ENCODE peak calls at places on chromosomes 16 and 17, in eight cellular contexts. One of them, this sample, is unnamed.

GRCh38 chr16:89764711-89765201 is 43.4 kb downstream of the ZNF276 start:
- DNase-seq in heart left ventricle: peak
- DNase-seq in breast epithelium: peak
- DNase-seq in endothelial cell of umbilical vein: no peak
- DNase-seq in prostate gland: no peak
- DNase-seq in sigmoid colon: no peak
- DNase-seq in esophagus squamous epithelium: peak
- DNase-seq in stomach: peak
- DNase-seq in this sample: peak

GRCh38 chr16:81447383-81448101 is 2.9 kb downstream of the CMIP start:
- DNase-seq in heart left ventricle: no peak
- DNase-seq in breast epithelium: peak
- DNase-seq in endothelial cell of umbilical vein: peak
- DNase-seq in prostate gland: peak
- DNase-seq in sigmoid colon: no peak
- DNase-seq in esophagus squamous epithelium: no peak
- DNase-seq in stomach: peak
- DNase-seq in this sample: peak

GRCh38 chr16:11514283-11514682 is 72.4 kb downstream of the LITAF start:
- DNase-seq in heart left ventricle: no peak
- DNase-seq in breast epithelium: no peak
- DNase-seq in endothelial cell of umbilical vein: no peak
- DNase-seq in prostate gland: no peak
- DNase-seq in sigmoid colon: no peak
- DNase-seq in esophagus squamous epithelium: no peak
- DNase-seq in stomach: no peak
- DNase-seq in this sample: no peak

GRCh38 chr17:298791-299450 is 53.7 kb downstream of the RPH3AL start:
- DNase-seq in heart left ventricle: peak
- DNase-seq in breast epithelium: peak
- DNase-seq in endothelial cell of umbilical vein: no peak
- DNase-seq in prostate gland: no peak
- DNase-seq in sigmoid colon: peak
- DNase-seq in esophagus squamous epithelium: no peak
- DNase-seq in stomach: no peak
- DNase-seq in this sample: peak

GRCh38 chr16:87288753-87289362 is 28.3 kb downstream of the C16orf95 start:
- DNase-seq in heart left ventricle: no peak
- DNase-seq in breast epithelium: no peak
- DNase-seq in endothelial cell of umbilical vein: no peak
- DNase-seq in prostate gland: no peak
- DNase-seq in sigmoid colon: no peak
- DNase-seq in esophagus squamous epithelium: no peak
- DNase-seq in stomach: no peak
- DNase-seq in this sample: no peak

GRCh38 chr16:86015606-86016005 is 116.6 kb downstream of the IRF8 start:
- DNase-seq in heart left ventricle: no peak
- DNase-seq in breast epithelium: no peak
- DNase-seq in endothelial cell of umbilical vein: no peak
- DNase-seq in prostate gland: no peak
- DNase-seq in sigmoid colon: peak
- DNase-seq in esophagus squamous epithelium: no peak
- DNase-seq in stomach: no peak
- DNase-seq in this sample: no peak

GRCh38 chr16:85799497-85800320 is at the start of the genes COX4I1 and EMC8:
- DNase-seq in heart left ventricle: peak
- DNase-seq in breast epithelium: peak
- DNase-seq in endothelial cell of umbilical vein: peak
- DNase-seq in prostate gland: peak
- DNase-seq in sigmoid colon: peak
- DNase-seq in esophagus squamous epithelium: peak
- DNase-seq in stomach: peak
- DNase-seq in this sample: peak

GRCh38 chr16:24920568-24920967 is 74.8 kb downstream of the SLC5A11 start:
- DNase-seq in heart left ventricle: no peak
- DNase-seq in breast epithelium: no peak
- DNase-seq in endothelial cell of umbilical vein: no peak
- DNase-seq in prostate gland: no peak
- DNase-seq in sigmoid colon: no peak
- DNase-seq in esophagus squamous epithelium: no peak
- DNase-seq in stomach: no peak
- DNase-seq in this sample: no peak

GRCh38 chr17:78113804-78114785 is 14.5 kb downstream of the TMC6 start:
- DNase-seq in heart left ventricle: no peak
- DNase-seq in breast epithelium: no peak
- DNase-seq in endothelial cell of umbilical vein: no peak
- DNase-seq in prostate gland: no peak
- DNase-seq in sigmoid colon: no peak
- DNase-seq in esophagus squamous epithelium: no peak
- DNase-seq in stomach: no peak
- DNase-seq in this sample: no peak

GRCh38 chr17:35799942-35800341 is 4.5 kb upstream of the MMP28 start:
- DNase-seq in heart left ventricle: peak
- DNase-seq in breast epithelium: peak
- DNase-seq in endothelial cell of umbilical vein: peak
- DNase-seq in prostate gland: peak
- DNase-seq in sigmoid colon: peak
- DNase-seq in esophagus squamous epithelium: no peak
- DNase-seq in stomach: peak
- DNase-seq in this sample: peak

GRCh38 chr17:7836596-7837374 is 2.8 kb downstream of the KDM6B start:
- DNase-seq in heart left ventricle: peak
- DNase-seq in breast epithelium: peak
- DNase-seq in endothelial cell of umbilical vein: peak
- DNase-seq in prostate gland: peak
- DNase-seq in sigmoid colon: peak
- DNase-seq in esophagus squamous epithelium: no peak
- DNase-seq in stomach: peak
- DNase-seq in this sample: peak

GRCh38 chr16:48408688-48409087 is 23.5 kb upstream of the SIAH1 start:
- DNase-seq in heart left ventricle: peak
- DNase-seq in breast epithelium: no peak
- DNase-seq in endothelial cell of umbilical vein: no peak
- DNase-seq in prostate gland: no peak
- DNase-seq in sigmoid colon: peak
- DNase-seq in esophagus squamous epithelium: no peak
- DNase-seq in stomach: peak
- DNase-seq in this sample: peak

GRCh38 chr16:49011807-49012345 is 269.8 kb downstream of the CBLN1 start:
- DNase-seq in heart left ventricle: no peak
- DNase-seq in breast epithelium: no peak
- DNase-seq in endothelial cell of umbilical vein: no peak
- DNase-seq in prostate gland: no peak
- DNase-seq in sigmoid colon: no peak
- DNase-seq in esophagus squamous epithelium: no peak
- DNase-seq in stomach: no peak
- DNase-seq in this sample: no peak

GRCh38 chr17:63116967-63117366 is 150.9 kb downstream of the TANC2 start:
- DNase-seq in heart left ventricle: no peak
- DNase-seq in breast epithelium: no peak
- DNase-seq in endothelial cell of umbilical vein: no peak
- DNase-seq in prostate gland: peak
- DNase-seq in sigmoid colon: no peak
- DNase-seq in esophagus squamous epithelium: no peak
- DNase-seq in stomach: no peak
- DNase-seq in this sample: peak

GRCh38 chr16:72427001-72427785 is 255.2 kb upstream of the PMFBP1 start:
- DNase-seq in heart left ventricle: no peak
- DNase-seq in breast epithelium: no peak
- DNase-seq in endothelial cell of umbilical vein: no peak
- DNase-seq in prostate gland: no peak
- DNase-seq in sigmoid colon: no peak
- DNase-seq in esophagus squamous epithelium: no peak
- DNase-seq in stomach: no peak
- DNase-seq in this sample: no peak

GRCh38 chr16:60907645-60908044 is 1128.6 kb downstream of the CDH8 start:
- DNase-seq in heart left ventricle: no peak
- DNase-seq in breast epithelium: no peak
- DNase-seq in endothelial cell of umbilical vein: no peak
- DNase-seq in prostate gland: no peak
- DNase-seq in sigmoid colon: no peak
- DNase-seq in esophagus squamous epithelium: no peak
- DNase-seq in stomach: no peak
- DNase-seq in this sample: no peak

GRCh38 chr16:56355221-56355620 is 70.1 kb downstream of the AMFR start:
- DNase-seq in heart left ventricle: peak
- DNase-seq in breast epithelium: no peak
- DNase-seq in endothelial cell of umbilical vein: no peak
- DNase-seq in prostate gland: no peak
- DNase-seq in sigmoid colon: peak
- DNase-seq in esophagus squamous epithelium: no peak
- DNase-seq in stomach: peak
- DNase-seq in this sample: peak

GRCh38 chr17:80528521-80528920 is 16.1 kb upstream of the RPTOR start:
- DNase-seq in heart left ventricle: no peak
- DNase-seq in breast epithelium: no peak
- DNase-seq in endothelial cell of umbilical vein: no peak
- DNase-seq in prostate gland: no peak
- DNase-seq in sigmoid colon: no peak
- DNase-seq in esophagus squamous epithelium: no peak
- DNase-seq in stomach: no peak
- DNase-seq in this sample: no peak

GRCh38 chr16:16175296-16175695 is 48.0 kb downstream of the ABCC6 start:
- DNase-seq in heart left ventricle: peak
- DNase-seq in breast epithelium: no peak
- DNase-seq in endothelial cell of umbilical vein: no peak
- DNase-seq in prostate gland: no peak
- DNase-seq in sigmoid colon: peak
- DNase-seq in esophagus squamous epithelium: no peak
- DNase-seq in stomach: no peak
- DNase-seq in this sample: no peak

GRCh38 chr16:16171332-16171919 is 51.9 kb downstream of the ABCC6 start:
- DNase-seq in heart left ventricle: no peak
- DNase-seq in breast epithelium: no peak
- DNase-seq in endothelial cell of umbilical vein: no peak
- DNase-seq in prostate gland: no peak
- DNase-seq in sigmoid colon: no peak
- DNase-seq in esophagus squamous epithelium: no peak
- DNase-seq in stomach: no peak
- DNase-seq in this sample: no peak

GRCh38 chr16:16169615-16170014 is 53.7 kb downstream of the ABCC6 start:
- DNase-seq in heart left ventricle: no peak
- DNase-seq in breast epithelium: no peak
- DNase-seq in endothelial cell of umbilical vein: no peak
- DNase-seq in prostate gland: no peak
- DNase-seq in sigmoid colon: no peak
- DNase-seq in esophagus squamous epithelium: no peak
- DNase-seq in stomach: no peak
- DNase-seq in this sample: no peak

GRCh38 chr16:16176328-16176727 is 47.0 kb downstream of the ABCC6 start:
- DNase-seq in heart left ventricle: no peak
- DNase-seq in breast epithelium: no peak
- DNase-seq in endothelial cell of umbilical vein: no peak
- DNase-seq in prostate gland: no peak
- DNase-seq in sigmoid colon: no peak
- DNase-seq in esophagus squamous epithelium: no peak
- DNase-seq in stomach: no peak
- DNase-seq in this sample: no peak

GRCh38 chr16:16172991-16173390 is 50.3 kb downstream of the ABCC6 start:
- DNase-seq in heart left ventricle: no peak
- DNase-seq in breast epithelium: no peak
- DNase-seq in endothelial cell of umbilical vein: no peak
- DNase-seq in prostate gland: no peak
- DNase-seq in sigmoid colon: no peak
- DNase-seq in esophagus squamous epithelium: no peak
- DNase-seq in stomach: no peak
- DNase-seq in this sample: no peak
- H3K4me3 ChIP-seq in heart left ventricle: no peak
- H3K4me3 ChIP-seq in breast epithelium: no peak
- H3K4me3 ChIP-seq in endothelial cell of umbilical vein: no peak
- H3K4me3 ChIP-seq in prostate gland: no peak
- H3K4me3 ChIP-seq in sigmoid colon: no peak
- H3K4me3 ChIP-seq in esophagus squamous epithelium: no peak
- H3K4me3 ChIP-seq in stomach: no peak
- H3K4me3 ChIP-seq in this sample: no peak

DNA sequence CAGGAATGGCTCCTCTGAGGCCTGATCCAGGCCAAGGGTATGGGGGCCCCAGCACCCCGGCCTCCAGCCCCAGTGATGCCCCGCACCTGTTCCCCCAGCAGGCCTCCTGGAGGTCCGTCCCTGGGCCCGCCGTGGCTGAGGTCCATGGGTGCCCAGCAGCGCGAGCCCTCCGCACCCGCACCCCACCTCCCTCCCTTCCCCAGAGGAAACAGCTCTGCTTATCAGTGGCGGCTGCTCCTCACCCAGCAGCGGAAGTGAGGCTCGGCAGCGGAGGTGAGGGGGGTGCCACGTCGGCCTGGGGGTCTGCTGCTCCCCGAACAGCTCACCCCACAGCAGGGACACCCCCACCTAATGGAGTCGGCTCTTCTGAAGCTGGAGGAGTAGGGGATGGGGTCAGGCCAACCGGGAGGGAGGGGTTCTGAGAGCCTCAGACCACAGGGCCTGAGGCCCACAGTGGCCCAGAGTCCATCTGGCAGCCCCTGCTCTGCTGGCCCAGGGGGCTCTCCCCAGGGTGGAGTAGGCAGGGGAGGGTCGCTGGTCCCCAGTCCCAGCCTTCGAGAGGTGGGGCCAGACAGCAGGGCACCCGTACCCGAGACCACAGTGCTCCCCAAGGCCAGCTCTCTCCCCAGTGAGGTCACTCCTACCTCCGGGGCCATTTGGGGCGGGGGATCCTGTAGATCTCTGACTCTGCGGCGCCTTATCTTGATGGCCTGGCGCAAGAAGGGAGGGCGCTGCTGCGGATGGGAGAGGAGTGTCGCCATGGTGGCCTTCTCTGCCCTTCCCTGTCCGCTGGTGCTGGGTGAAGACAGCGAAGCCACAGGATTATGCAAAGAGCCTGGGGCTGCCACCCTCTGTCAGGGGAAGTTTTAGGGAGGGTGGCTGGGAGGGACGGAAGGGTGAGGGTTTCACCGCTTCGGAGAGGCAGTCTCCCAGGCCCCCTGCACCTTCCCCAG is at the start of gene UNC13D:
- DNase-seq in heart left ventricle: no peak
- DNase-seq in breast epithelium: peak
- DNase-seq in endothelial cell of umbilical vein: peak
- DNase-seq in prostate gland: no peak
- DNase-seq in sigmoid colon: peak
- DNase-seq in esophagus squamous epithelium: no peak
- DNase-seq in stomach: peak
- DNase-seq in this sample: peak
- TF ChIP-seq POLR2A in heart left ventricle: no peak
- TF ChIP-seq POLR2A in breast epithelium: no peak
- TF ChIP-seq POLR2A in endothelial cell of umbilical vein: no peak
- TF ChIP-seq POLR2A in prostate gland: peak
- TF ChIP-seq POLR2A in sigmoid colon: no peak
- TF ChIP-seq POLR2A in esophagus squamous epithelium: no peak
- TF ChIP-seq POLR2A in stomach: no peak
- TF ChIP-seq POLR2A in this sample: no peak

GRCh38 chr17:29587591-29587990 is 1.9 kb downstream of the GIT1 start:
- DNase-seq in heart left ventricle: no peak
- DNase-seq in breast epithelium: no peak
- DNase-seq in endothelial cell of umbilical vein: no peak
- DNase-seq in prostate gland: no peak
- DNase-seq in sigmoid colon: no peak
- DNase-seq in esophagus squamous epithelium: no peak
- DNase-seq in stomach: no peak
- DNase-seq in this sample: no peak
- H3K4me3 ChIP-seq in heart left ventricle: peak
- H3K4me3 ChIP-seq in breast epithelium: peak
- H3K4me3 ChIP-seq in endothelial cell of umbilical vein: peak
- H3K4me3 ChIP-seq in prostate gland: no peak
- H3K4me3 ChIP-seq in sigmoid colon: peak
- H3K4me3 ChIP-seq in esophagus squamous epithelium: no peak
- H3K4me3 ChIP-seq in stomach: peak
- H3K4me3 ChIP-seq in this sample: no peak

GRCh38 chr16:88387941-88388627 is 5.3 kb downstream of the ZNF469 start:
- DNase-seq in heart left ventricle: no peak
- DNase-seq in breast epithelium: peak
- DNase-seq in endothelial cell of umbilical vein: peak
- DNase-seq in prostate gland: peak
- DNase-seq in sigmoid colon: no peak
- DNase-seq in esophagus squamous epithelium: no peak
- DNase-seq in stomach: peak
- DNase-seq in this sample: peak
- TF ChIP-seq POLR2A in heart left ventricle: no peak
- TF ChIP-seq POLR2A in breast epithelium: no peak
- TF ChIP-seq POLR2A in endothelial cell of umbilical vein: no peak
- TF ChIP-seq POLR2A in prostate gland: no peak
- TF ChIP-seq POLR2A in sigmoid colon: no peak
- TF ChIP-seq POLR2A in esophagus squamous epithelium: no peak
- TF ChIP-seq POLR2A in stomach: no peak
- TF ChIP-seq POLR2A in this sample: peak